ENCODE peak calls at places on chromosomes 1 and 21, in ten cellular contexts. K is GM12865, X is DND-41, P is mesothelial cell of epicardium, L is HCT116, B is left ventricle myocardium inferior, W is astrocyte of the cerebellum, A is RWPE1, Y is kidney, S is endothelial cell. N is an unnamed sample.

GRCh38 chr1:9942399-9942938 is 722 bp downstream of the LZIC start:
- DNase-seq in K (peak; percentile 79), Y (no peak), L (no peak), A (peak; percentile 60), S (peak; percentile 18), B (no peak), P (no peak), W (peak; percentile 46), X (peak; percentile 45), N (peak; percentile 18)

GRCh38 chr21:16554522-16554921 is 824.7 kb downstream of the USP25 start:
- DNase-seq in L (no peak), A (no peak), B (peak; percentile 36), P (no peak), K (no peak), S (no peak), W (no peak), Y (no peak), X (no peak), N (no peak)

GRCh38 chr1:36089393-36090121 is 865 bp downstream of the ADPRS start:
- DNase-seq in L (no peak), S (no peak), A (peak; percentile 36), W (peak; percentile 57), Y (no peak), P (no peak), K (peak; percentile 62), X (peak; percentile 43), B (no peak), N (no peak)

GRCh38 chr1:204627436-204627835 is 58.1 kb downstream of the LRRN2 start:
- DNase-seq in Y (peak; percentile 22), S (no peak), L (no peak), P (no peak), A (no peak), X (no peak), B (no peak), K (no peak), W (no peak), N (no peak)

GRCh38 chr1:235938714-235939487 is 72.2 kb upstream of the LYST start:
- DNase-seq in P (no peak), Y (no peak), X (no peak), B (no peak), A (no peak), K (peak; percentile 59), W (no peak), S (no peak), L (no peak), N (no peak)

GRCh38 chr1:55285849-55286248 is 70.7 kb upstream of the USP24 start:
- DNase-seq in L (peak; percentile 57), B (no peak), A (peak; percentile 57), K (peak; percentile 11), P (no peak), Y (no peak), S (no peak), W (no peak), X (no peak), N (no peak)

GRCh38 chr1:51314974-51315373 is 15.4 kb downstream of the TTC39A start:
- DNase-seq in S (no peak), B (no peak), W (no peak), A (peak; percentile 36), P (no peak), Y (peak; percentile 78), X (no peak), K (no peak), L (no peak), N (no peak)

GRCh38 chr1:9229549-9229948 is 5.0 kb upstream of the H6PD start:
- DNase-seq in A (no peak), X (no peak), L (no peak), W (no peak), K (no peak), P (no peak), S (no peak), B (no peak), Y (no peak), N (no peak)

GRCh38 chr1:206709772-206710456 is 25.2 kb downstream of the MAPKAPK2 start:
- DNase-seq in K (no peak), S (no peak), B (no peak), Y (no peak), A (peak; percentile 73), L (no peak), X (no peak), P (no peak), W (no peak), N (no peak)

GRCh38 chr1:201298381-201299367 is 15.4 kb downstream of the PKP1 start:
- DNase-seq in Y (no peak), W (no peak), P (no peak), S (no peak), B (no peak), A (no peak), L (no peak), X (no peak), K (no peak), N (no peak)

GRCh38 chr21:35338881-35339632 is 290.0 kb upstream of the RUNX1 start:
- DNase-seq in W (no peak), K (no peak), P (no peak), L (no peak), X (no peak), A (no peak), B (no peak), S (no peak), Y (no peak), N (no peak)

GRCh38 chr21:35340273-35340672 is 291.2 kb upstream of the RUNX1 start:
- DNase-seq in W (no peak), A (no peak), K (no peak), S (no peak), Y (no peak), X (no peak), P (no peak), L (peak; percentile 22), B (no peak), N (no peak)

GRCh38 chr21:35336534-35336933 is 287.4 kb upstream of the RUNX1 start:
- DNase-seq in B (no peak), L (no peak), S (no peak), X (no peak), K (no peak), Y (no peak), P (no peak), W (no peak), A (no peak), N (no peak)

GRCh38 chr21:35337573-35337972 is 288.5 kb upstream of the RUNX1 start:
- DNase-seq in Y (no peak), L (no peak), P (no peak), K (no peak), B (no peak), A (no peak), X (no peak), S (no peak), W (no peak), N (no peak)

DNA sequence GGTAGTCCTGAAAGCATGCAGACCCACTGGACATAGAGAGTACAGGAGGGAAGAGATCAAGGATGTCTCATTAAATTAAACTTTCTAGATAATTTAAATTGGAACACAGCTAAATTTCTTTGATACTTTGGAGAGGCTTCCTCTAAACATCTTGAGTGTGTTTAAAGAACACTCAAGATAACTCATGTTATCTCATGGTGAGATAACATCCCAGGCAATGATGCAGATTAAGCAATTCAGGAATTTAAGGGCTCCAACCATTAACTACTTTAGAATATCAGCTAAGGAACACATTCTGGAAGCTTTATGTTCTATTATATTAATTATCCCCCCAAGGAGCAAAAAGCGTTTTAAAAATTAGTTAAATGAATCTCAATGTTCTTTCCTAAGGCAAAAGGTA is 289.2 kb upstream of the RUNX1 start:
- DNase-seq in P (no peak), A (no peak), L (no peak), B (no peak), Y (no peak), W (no peak), K (no peak), S (no peak), X (no peak), N (no peak)
- TF ChIP-seq CTCF in P (no peak), A (no peak), L (no peak), B (no peak), Y (no peak), W (no peak), K (no peak), S (no peak), X (no peak), N (no peak)

GRCh38 chr21:33479679-33480480 is at the start of gene TMEM50B:
- DNase-seq in Y (peak; percentile 99), A (peak; percentile 97), W (peak; percentile 81), K (peak; percentile 98), X (peak; percentile 97), L (peak; percentile 83), P (peak; percentile 93), S (peak; percentile 96), B (peak; percentile 98), N (peak; percentile 88)
- TF ChIP-seq CTCF in Y (peak; percentile 33), A (peak; percentile 62), W (peak; percentile 45), K (peak; percentile 18), X (peak; percentile 49), L (no peak), P (no peak), S (no peak), B (peak; percentile 69), N (no peak)

GRCh38 chr1:46487818-46488218 is 1.8 kb upstream of the DMBX1 start:
- DNase-seq in X (no peak), A (no peak), L (no peak), W (no peak), S (peak; percentile 56), K (peak; percentile 15), B (no peak), P (no peak), Y (no peak), N (no peak)
- TF ChIP-seq CTCF in X (peak; percentile 37), A (no peak), L (peak; percentile 54), W (peak; percentile 15), S (no peak), K (peak; percentile 29), B (no peak), P (no peak), Y (no peak), N (no peak)

GRCh38 chr1:950881-951280 is 8.2 kb downstream of the NOC2L start:
- DNase-seq in B (no peak), Y (no peak), P (no peak), K (no peak), A (no peak), S (no peak), L (no peak), W (no peak), X (no peak), N (no peak)

GRCh38 chr1:950268-950667 is 8.8 kb downstream of the NOC2L start:
- DNase-seq in L (no peak), X (no peak), B (no peak), K (no peak), Y (no peak), S (no peak), W (no peak), P (no peak), A (no peak), N (no peak)

GRCh38 chr1:952603-953002 is 6.5 kb downstream of the NOC2L start:
- DNase-seq in S (no peak), A (no peak), Y (no peak), X (no peak), P (no peak), W (no peak), L (no peak), K (no peak), B (no peak), N (no peak)

GRCh38 chr1:952201-952600 is 6.9 kb downstream of the NOC2L start:
- DNase-seq in S (no peak), K (no peak), B (no peak), P (no peak), L (no peak), Y (no peak), X (no peak), W (no peak), A (no peak), N (no peak)

DNA sequence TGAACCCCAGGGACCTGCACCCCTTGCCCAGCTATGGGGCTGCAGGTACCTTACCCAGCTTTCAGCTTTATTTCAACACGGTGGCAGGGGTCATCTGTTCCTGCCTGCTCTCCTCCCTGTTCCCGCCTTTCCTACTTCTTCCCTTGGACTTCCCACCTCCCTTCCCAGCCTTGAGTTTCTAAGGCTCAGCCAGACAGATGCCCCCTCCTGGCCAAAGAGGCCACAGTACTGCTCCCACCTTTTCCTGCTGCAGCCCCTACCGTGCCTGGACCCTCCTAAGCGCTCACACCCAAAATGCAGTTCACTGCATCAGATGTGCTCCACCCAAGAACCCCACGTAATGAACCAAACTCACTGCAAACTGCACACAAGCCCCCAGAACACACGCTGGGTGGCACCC is 7.7 kb downstream of the NOC2L start:
- DNase-seq in P (no peak), X (no peak), W (no peak), B (no peak), A (no peak), S (no peak), K (no peak), L (no peak), Y (no peak), N (no peak)
- TF ChIP-seq CTCF in P (no peak), X (peak; percentile 39), W (peak; percentile 60), B (peak; percentile 22), A (no peak), S (no peak), K (no peak), L (no peak), Y (peak; percentile 16), N (no peak)

N was measured in activated B cell treated with CpG ODN at 0.5 μM for 24 hours.